ENCODE peak calls at places on chromosome 16, in six cellular contexts. B, H, N, K, Y and W are unnamed samples.
A peak's percentile ranks its signal among the peaks of the same experiment; 100 is the strongest.

GRCh38 chr16:57601801-57602478 is 26.5 kb upstream of the ADGRG1 start:
- DNase-seq in B (no peak), H (no peak), N (peak; percentile 74), K (no peak), Y (no peak), W (no peak)

GRCh38 chr16:80006175-80006895 is 405.8 kb upstream of the MAF start:
- DNase-seq in B (no peak), H (no peak), N (no peak), K (no peak), Y (no peak), W (no peak)

GRCh38 chr16:31322500-31322899 is 32.5 kb upstream of the ITGAX start:
- DNase-seq in B (no peak), H (no peak), N (no peak), K (no peak), Y (no peak), W (no peak)

GRCh38 chr16:58196898-58197313 is 1.0 kb downstream of the CSNK2A2 start:
- DNase-seq in B (no peak), H (no peak), N (no peak), K (no peak), Y (no peak), W (no peak)

GRCh38 chr16:85266857-85267256 is 154.6 kb upstream of the CIBAR2 start:
- DNase-seq in B (no peak), H (no peak), N (no peak), K (no peak), Y (no peak), W (no peak)

GRCh38 chr16:82523786-82524185 is 103.0 kb upstream of the CDH13 start:
- DNase-seq in B (no peak), H (no peak), N (no peak), K (no peak), Y (no peak), W (no peak)

GRCh38 chr16:55949518-55949917 is 74.3 kb upstream of the CES5A start:
- DNase-seq in B (no peak), H (no peak), N (no peak), K (no peak), Y (no peak), W (no peak)

GRCh38 chr16:27232061-27232841 is 28.9 kb downstream of the KDM8 start:
- DNase-seq in B (no peak), H (no peak), N (peak; percentile 76), K (no peak), Y (no peak), W (no peak)

GRCh38 chr16:84501077-84501735 is 3.3 kb downstream of the MEAK7 start:
- DNase-seq in B (no peak), H (no peak), N (no peak), K (no peak), Y (no peak), W (no peak)

GRCh38 chr16:51763072-51763658 is 612.1 kb upstream of the SALL1 start:
- DNase-seq in B (no peak), H (peak; percentile 20), N (no peak), K (no peak), Y (peak; percentile 14), W (peak; percentile 65)